ENCODE peak calls at places on chromosomes 1 and 21, in nine cellular contexts. B is colonic mucosa; O is cardiac fibroblast; R is fibroblast of mammary gland; E is germinal center; W is cerebellar cortex; Q is uterus; T is stimulated activated naive CD8-positive, alpha-beta T cell treated with anti-CD3 and anti-CD28 coated beads, Interleukin-15, amount 100 ng/mL, for 72 hours; K is activated CD4-positive, alpha-beta T cell treated with anti-CD3 and anti-CD28 coated beads for 4 hours. D is an unnamed sample.

GRCh38 chr1:199113265-199113869 is 474.5 kb downstream of the PTPRC start:
- DNase-seq in O (peak), K (peak), W (peak), E (peak), Q (no peak), R (peak), B (peak), T (peak), D (no peak)

GRCh38 chr1:112237983-112238515 is 158.0 kb upstream of the CTTNBP2NL start:
- DNase-seq in W (no peak), B (peak), R (no peak), O (no peak), Q (no peak), T (no peak), K (no peak), E (no peak), D (no peak)

GRCh38 chr21:43611598-43612369 is 47.5 kb downstream of the HSF2BP start:
- DNase-seq in T (no peak), W (peak), B (peak), R (peak), O (peak), K (no peak), Q (peak), E (peak), D (peak)

GRCh38 chr21:41766883-41767605 is at the start of gene RIPK4:
- DNase-seq in T (peak), O (peak), B (peak), K (peak), W (no peak), E (peak), R (no peak), Q (no peak), D (peak)

GRCh38 chr1:92095868-92096267 is 15.7 kb downstream of the BTBD8 start:
- DNase-seq in E (no peak), R (no peak), O (no peak), K (no peak), B (no peak), W (no peak), T (no peak), Q (no peak), D (no peak)

GRCh38 chr1:160046494-160047115 is 14.8 kb upstream of the PIGM start:
- DNase-seq in T (peak), K (peak), O (peak), R (peak), E (peak), W (peak), Q (peak), B (peak), D (peak)

GRCh38 chr1:52032124-52032784 is 1.4 kb downstream of the KTI12 start:
- DNase-seq in K (no peak), Q (no peak), W (no peak), R (no peak), E (no peak), T (no peak), B (no peak), O (no peak), D (no peak)

GRCh38 chr1:18230840-18231239 is 123.2 kb downstream of the IGSF21 start:
- DNase-seq in K (no peak), O (no peak), E (no peak), B (no peak), R (no peak), Q (no peak), W (no peak), T (no peak), D (no peak)

GRCh38 chr1:57206038-57206437 is 217.8 kb downstream of the DAB1 start:
- DNase-seq in T (no peak), Q (no peak), B (no peak), K (no peak), E (no peak), W (no peak), R (no peak), O (no peak), D (no peak)

GRCh38 chr1:178541829-178542553 is 29.1 kb downstream of the TEX35 start:
- DNase-seq in K (no peak), W (no peak), O (peak), T (peak), Q (peak), B (peak), E (peak), R (no peak), D (peak)

GRCh38 chr1:27872802-27873665 is 690 bp downstream of the THEMIS2 start:
- DNase-seq in W (no peak), E (no peak), Q (no peak), O (peak), K (peak), R (peak), B (no peak), T (peak), D (no peak)

GRCh38 chr1:6450943-6451373 is 15.0 kb downstream of the TNFRSF25 start:
- DNase-seq in T (no peak), O (no peak), W (no peak), R (no peak), E (no peak), Q (no peak), K (no peak), B (peak), D (no peak)

GRCh38 chr1:8477199-8477982 is 159.5 kb downstream of the SLC45A1 start:
- DNase-seq in K (no peak), Q (no peak), W (no peak), B (no peak), T (peak), R (peak), O (peak), E (no peak), D (no peak)

GRCh38 chr1:95023399-95024050 is 49.2 kb downstream of the ALG14 start:
- DNase-seq in B (no peak), O (peak), T (no peak), Q (no peak), R (peak), W (no peak), K (no peak), E (no peak), D (no peak)

GRCh38 chr1:112337028-112337531 is 58.9 kb upstream of the CTTNBP2NL start:
- DNase-seq in T (peak), O (peak), B (peak), W (peak), Q (peak), K (no peak), R (peak), E (no peak), D (peak)

GRCh38 chr1:85314726-85315125 is 38.3 kb upstream of the BCL10 start:
- DNase-seq in W (no peak), O (no peak), T (no peak), R (no peak), B (no peak), Q (no peak), K (no peak), E (no peak), D (no peak)

GRCh38 chr1:48750089-48750488 is 26.6 kb downstream of the BEND5 start:
- DNase-seq in O (no peak), R (no peak), Q (no peak), K (no peak), W (no peak), T (no peak), B (no peak), E (peak), D (no peak)

GRCh38 chr1:243726792-243727502 is 123.1 kb downstream of the AKT3 start:
- DNase-seq in R (no peak), Q (no peak), B (no peak), E (no peak), W (no peak), O (no peak), K (no peak), T (no peak), D (no peak)

GRCh38 chr1:117740461-117740860 is 134.6 kb downstream of the TENT5C start:
- DNase-seq in K (no peak), W (no peak), O (no peak), B (no peak), T (no peak), Q (no peak), R (no peak), E (no peak), D (peak)

GRCh38 chr1:16006552-16007485 is 2.8 kb downstream of the SRARP start:
- DNase-seq in B (no peak), R (peak), O (peak), W (no peak), E (no peak), K (no peak), T (no peak), Q (no peak), D (no peak)

GRCh38 chr21:18041012-18041411 is 203.6 kb upstream of the CHODL start:
- DNase-seq in E (no peak), W (peak), R (peak), O (peak), B (no peak), Q (no peak), K (no peak), T (no peak), D (no peak)

GRCh38 chr1:85707267-85707989 is 805 bp downstream of the ZNHIT6 start:
- DNase-seq in T (no peak), K (no peak), E (no peak), Q (no peak), B (no peak), R (no peak), W (no peak), O (no peak), D (no peak)

GRCh38 chr1:213931804-213932203 is 56.0 kb upstream of the PROX1 start:
- DNase-seq in Q (no peak), B (no peak), K (no peak), O (no peak), W (peak), R (no peak), T (no peak), E (no peak), D (no peak)

GRCh38 chr1:23553896-23554480 is 5.3 kb downstream of the ID3 start:
- DNase-seq in B (peak), T (no peak), O (no peak), R (no peak), Q (no peak), K (no peak), W (peak), E (no peak), D (peak)

GRCh38 chr1:70044832-70045231 is 160.5 kb downstream of the LRRC40 start:
- DNase-seq in Q (no peak), T (no peak), O (peak), B (no peak), E (no peak), W (no peak), K (no peak), R (peak), D (no peak)

GRCh38 chr1:157110003-157110402 is 10.4 kb upstream of the ETV3L start:
- DNase-seq in Q (no peak), O (no peak), T (no peak), B (no peak), R (peak), E (no peak), W (peak), K (no peak), D (no peak)

GRCh38 chr1:111856411-111857135 is 100.9 kb downstream of the DDX20 start:
- DNase-seq in E (no peak), T (no peak), K (no peak), W (peak), Q (no peak), O (no peak), B (no peak), R (no peak), D (no peak)

D was measured in pancreas.